ENCODE peak calls at places on chromosomes 12 and 14, in four cellular contexts. U is endothelial cell, B is AG09319, T is adrenal gland. O is an unnamed sample.

GRCh38 chr14:51044961-51045360 is 49.9 kb downstream of the TRIM9 start:
- DNase-seq in U (no peak), B (no peak), T (no peak), O (no peak)

GRCh38 chr12:56237552-56237951 is 7.7 kb downstream of the SLC39A5 start:
- DNase-seq in U (no peak), B (no peak), T (no peak), O (no peak)

GRCh38 chr12:9649532-9649940 is 20.0 kb upstream of the CLEC2D start:
- DNase-seq in U (peak; percentile 9), B (no peak), T (no peak), O (peak; percentile 47)

GRCh38 chr14:92984082-92984788 is 61.3 kb downstream of the CHGA start:
- DNase-seq in U (no peak), B (no peak), T (no peak), O (no peak)

GRCh38 chr14:26872510-26872909 is 274.7 kb upstream of the NOVA1 start:
- DNase-seq in U (no peak), B (no peak), T (no peak), O (no peak)

GRCh38 chr12:13339538-13339937 is 143.0 kb downstream of the EMP1 start:
- DNase-seq in U (no peak), B (no peak), T (no peak), O (no peak)

GRCh38 chr14:72736348-72736747 is 157.6 kb downstream of the DPF3 start:
- DNase-seq in U (no peak), B (peak; percentile 18), T (no peak), O (no peak)

GRCh38 chr14:101153691-101154090 is 250.2 kb upstream of the RTL1 start:
- DNase-seq in U (no peak), B (no peak), T (no peak), O (no peak)

GRCh38 chr12:77122236-77122635 is 56.9 kb upstream of the E2F7 start:
- DNase-seq in U (no peak), B (peak; percentile 75), T (no peak), O (no peak)

GRCh38 chr12:12482150-12482761 is 80.4 kb downstream of the DUSP16 start:
- DNase-seq in U (no peak), B (no peak), T (no peak), O (no peak)

GRCh38 chr14:100531591-100532121 is 55.6 kb downstream of the BEGAIN start:
- DNase-seq in U (no peak), B (no peak), T (no peak), O (no peak)

GRCh38 chr14:65357091-65357490 is 55.4 kb upstream of the FUT8 start:
- DNase-seq in U (no peak), B (no peak), T (no peak), O (no peak)

GRCh38 chr14:65361920-65362319 is 50.6 kb upstream of the FUT8 start:
- DNase-seq in U (no peak), B (peak; percentile 75), T (no peak), O (no peak)

GRCh38 chr14:65356327-65356836 is 56.1 kb upstream of the FUT8 start:
- DNase-seq in U (no peak), B (no peak), T (no peak), O (no peak)

GRCh38 chr14:65360144-65360784 is 52.3 kb upstream of the FUT8 start:
- DNase-seq in U (no peak), B (no peak), T (no peak), O (no peak)

DNA sequence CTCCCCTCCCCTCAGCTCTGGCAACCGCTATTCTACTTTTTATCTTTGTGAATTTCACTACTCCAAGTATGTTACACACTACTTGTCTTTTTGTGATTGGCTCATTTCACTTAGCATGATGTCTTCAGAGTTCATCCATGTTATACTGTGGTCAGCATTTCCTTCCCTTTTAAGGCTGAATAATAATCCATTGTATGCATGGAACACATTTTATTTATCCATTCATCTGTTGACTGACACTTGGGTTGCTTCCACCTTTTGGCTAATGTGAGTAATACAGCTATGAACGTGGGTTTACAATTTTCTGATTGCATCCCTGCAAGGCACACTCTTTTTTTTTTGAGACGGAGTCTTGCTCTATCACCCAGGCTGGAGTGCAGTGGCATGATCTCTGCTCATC is 53.0 kb upstream of the FUT8 start:
- DNase-seq in U (no peak), B (no peak), T (no peak), O (no peak)
- TF ChIP-seq CTCF in U (no peak), B (no peak), T (no peak), O (no peak)

DNA sequence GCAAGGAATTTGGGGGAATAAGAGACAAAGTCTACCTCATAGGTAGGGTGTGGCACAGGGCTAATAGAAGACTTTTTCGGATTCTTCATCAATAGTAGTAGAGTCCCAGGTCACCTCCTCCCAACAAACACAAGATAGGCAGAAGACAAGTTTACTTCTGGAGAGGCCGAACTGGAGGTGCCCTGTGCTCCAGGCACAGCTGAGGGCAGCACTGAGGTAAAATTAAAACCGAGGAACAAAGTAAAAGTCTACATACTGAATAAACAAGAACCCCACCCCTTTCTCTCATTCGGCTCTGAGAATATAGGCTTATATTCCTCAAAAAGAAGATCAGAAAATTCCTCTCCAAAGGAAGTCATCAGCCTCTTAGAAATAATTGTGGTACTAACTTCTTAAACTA is 161.6 kb downstream of the SEC23A start:
- DNase-seq in U (no peak), B (no peak), T (no peak), O (no peak)
- TF ChIP-seq CTCF in U (no peak), B (no peak), T (no peak), O (no peak)

GRCh38 chr12:94649349-94650142 is 811 bp downstream of the TMCC3 start:
- DNase-seq in U (peak; percentile 58), B (no peak), T (peak; percentile 47), O (peak; percentile 55)
- TF ChIP-seq CTCF in U (no peak), B (no peak), T (peak; percentile 20), O (no peak)

GRCh38 chr14:57392830-57393229 is 2.4 kb downstream of the NAA30 start:
- DNase-seq in U (no peak), B (no peak), T (no peak), O (no peak)
- TF ChIP-seq CTCF in U (no peak), B (no peak), T (no peak), O (no peak)

DNA sequence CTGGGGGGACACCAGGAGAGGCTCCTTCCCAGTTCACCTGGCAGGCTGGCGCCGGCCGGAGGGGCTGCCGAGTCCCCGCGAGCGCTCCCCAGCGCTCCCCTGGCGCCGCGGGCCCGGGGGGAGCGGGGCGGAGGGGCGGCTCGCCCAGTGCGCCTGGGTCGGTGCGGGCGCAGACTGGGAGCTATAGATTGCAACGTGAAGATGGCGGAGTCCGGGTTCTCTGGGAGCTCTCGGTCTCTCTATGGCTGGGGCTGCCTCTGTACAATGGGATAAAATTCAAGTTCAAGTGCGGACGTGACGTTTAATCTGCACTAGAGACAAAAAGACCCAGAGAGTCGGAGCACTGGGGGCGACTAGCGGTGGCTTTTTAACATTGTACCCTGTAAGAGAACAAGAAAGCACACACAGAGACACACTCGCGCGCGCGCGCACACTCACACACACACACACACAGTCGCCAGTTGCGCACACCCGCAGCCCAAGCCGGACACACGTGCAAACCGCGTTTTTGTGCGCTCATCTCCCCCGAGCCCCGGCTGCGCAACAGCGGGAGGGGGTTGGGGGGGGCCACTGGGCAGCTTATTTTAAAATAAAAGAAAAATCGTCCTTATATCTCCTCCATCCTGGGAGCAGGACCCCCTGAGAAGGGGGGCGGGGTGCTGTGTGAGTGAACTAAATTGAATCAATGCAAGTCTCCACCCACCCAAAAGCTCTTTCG is at the start of gene BCL11B:
- DNase-seq in U (peak; percentile 65), B (peak; percentile 19), T (peak; percentile 45), O (no peak)
- TF ChIP-seq CTCF in U (peak; percentile 46), B (peak; percentile 40), T (peak; percentile 23), O (no peak)

GRCh38 chr12:91106283-91106682 is 5.0 kb downstream of the LUM start:
- DNase-seq in U (no peak), B (no peak), T (no peak), O (no peak)

GRCh38 chr12:91104812-91105466 is 6.4 kb downstream of the LUM start:
- DNase-seq in U (no peak), B (no peak), T (no peak), O (no peak)

GRCh38 chr12:91109148-91109564 is 2.1 kb downstream of the LUM start:
- DNase-seq in U (peak; percentile 78), B (no peak), T (peak; percentile 50), O (no peak)

GRCh38 chr12:91105807-91106206 is 5.5 kb downstream of the LUM start:
- DNase-seq in U (no peak), B (no peak), T (no peak), O (no peak)

DNA sequence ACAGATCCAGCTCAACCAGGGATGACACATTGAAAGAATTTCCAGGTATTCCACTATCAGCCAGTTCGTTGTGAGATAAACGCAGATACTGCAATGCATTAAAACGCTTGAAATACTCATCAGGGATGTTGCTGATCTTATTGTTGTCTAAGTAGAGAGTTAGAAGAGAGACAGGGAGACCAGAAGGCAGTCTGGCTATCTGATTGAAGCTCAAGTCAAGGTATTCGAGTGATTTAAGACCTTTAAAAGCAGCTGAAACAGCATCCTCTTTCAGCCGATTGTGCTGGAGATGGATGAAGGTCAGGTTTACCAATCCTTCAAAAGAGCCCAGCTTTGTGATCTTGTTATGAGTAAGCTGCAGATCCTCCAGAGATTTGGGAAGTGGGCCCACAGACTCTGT is 3.1 kb downstream of the LUM start:
- DNase-seq in U (no peak), B (no peak), T (no peak), O (no peak)
- TF ChIP-seq CTCF in U (no peak), B (no peak), T (no peak), O (no peak)

O was measured in activated B cell treated with CpG ODN at 0.5 μM for 24 hours.